ENCODE peak calls at places on chromosomes 4 and X, in four cellular contexts. One of them, this sample, is unnamed.

GRCh38 chrX:72738396-72738795 is 24.3 kb upstream of the PHKA1 start:
- DNase-seq in pons: no peak
- DNase-seq in A549: no peak
- DNase-seq in DMS79 treated with DMSO at 0.1 percent for 48 hours: no peak
- DNase-seq in this sample: no peak

GRCh38 chr4:122826596-122827257 is at the start of gene FGF2:
- DNase-seq in pons: no peak
- DNase-seq in DMS79 treated with DMSO at 0.1 percent for 48 hours: no peak
- DNase-seq in A549: peak
- DNase-seq in this sample: peak

GRCh38 chr4:130125468-130125867 is 1029.5 kb downstream of the C4orf33 start:
- DNase-seq in DMS79 treated with DMSO at 0.1 percent for 48 hours: no peak
- DNase-seq in pons: no peak
- DNase-seq in A549: no peak
- DNase-seq in this sample: no peak

GRCh38 chr4:10096201-10096975 is 20.2 kb downstream of the WDR1 start:
- DNase-seq in pons: peak
- DNase-seq in A549: peak
- DNase-seq in DMS79 treated with DMSO at 0.1 percent for 48 hours: no peak
- DNase-seq in this sample: no peak

GRCh38 chr4:83036991-83037390 is 2.0 kb downstream of the COPS4 start:
- DNase-seq in A549: no peak
- DNase-seq in pons: no peak
- DNase-seq in DMS79 treated with DMSO at 0.1 percent for 48 hours: no peak
- DNase-seq in this sample: no peak

GRCh38 chrX:48573690-48574269 is 504 bp upstream of the RBM3 start:
- DNase-seq in A549: peak
- DNase-seq in pons: no peak
- DNase-seq in DMS79 treated with DMSO at 0.1 percent for 48 hours: peak
- DNase-seq in this sample: no peak

GRCh38 chrX:34559325-34559724 is 97.8 kb downstream of the TMEM47 start:
- DNase-seq in DMS79 treated with DMSO at 0.1 percent for 48 hours: no peak
- DNase-seq in A549: no peak
- DNase-seq in pons: no peak
- DNase-seq in this sample: no peak

GRCh38 chr4:1793496-1793840 is 375 bp downstream of the FGFR3 start:
- DNase-seq in pons: no peak
- DNase-seq in A549: peak
- DNase-seq in DMS79 treated with DMSO at 0.1 percent for 48 hours: no peak
- DNase-seq in this sample: peak

GRCh38 chrX:332496-332860 is 13.9 kb upstream of the GTPBP6 start:
- DNase-seq in DMS79 treated with DMSO at 0.1 percent for 48 hours: no peak
- DNase-seq in A549: no peak
- DNase-seq in pons: no peak
- DNase-seq in this sample: no peak

GRCh38 chrX:47143894-47144625 is 442 bp downstream of the NDUFB11 start:
- DNase-seq in A549: peak
- DNase-seq in pons: peak
- DNase-seq in DMS79 treated with DMSO at 0.1 percent for 48 hours: peak
- DNase-seq in this sample: peak

GRCh38 chr4:169009281-169010124 is 552 bp downstream of the CBR4 start:
- DNase-seq in pons: peak
- DNase-seq in DMS79 treated with DMSO at 0.1 percent for 48 hours: peak
- DNase-seq in A549: no peak
- DNase-seq in this sample: peak

GRCh38 chrX:13716905-13717304 is 17.5 kb downstream of the TRAPPC2 start:
- DNase-seq in A549: no peak
- DNase-seq in pons: no peak
- DNase-seq in DMS79 treated with DMSO at 0.1 percent for 48 hours: no peak
- DNase-seq in this sample: no peak

GRCh38 chr4:98919996-98920395 is 8.9 kb downstream of the EIF4E start:
- DNase-seq in A549: no peak
- DNase-seq in pons: no peak
- DNase-seq in DMS79 treated with DMSO at 0.1 percent for 48 hours: no peak
- DNase-seq in this sample: no peak

GRCh38 chr4:120886183-120886582 is 36.3 kb downstream of the PRDM5 start:
- DNase-seq in DMS79 treated with DMSO at 0.1 percent for 48 hours: no peak
- DNase-seq in A549: no peak
- DNase-seq in pons: no peak
- DNase-seq in this sample: no peak

GRCh38 chr4:133584714-133585113 is 435.6 kb downstream of the PCDH10 start:
- DNase-seq in A549: no peak
- DNase-seq in pons: no peak
- DNase-seq in DMS79 treated with DMSO at 0.1 percent for 48 hours: no peak
- DNase-seq in this sample: no peak

GRCh38 chr4:24473309-24473721 is 111.0 kb downstream of the DHX15 start:
- DNase-seq in DMS79 treated with DMSO at 0.1 percent for 48 hours: peak
- DNase-seq in A549: no peak
- DNase-seq in pons: peak
- DNase-seq in this sample: peak

GRCh38 chr4:158112612-158113011 is 60.2 kb downstream of the GASK1B start:
- DNase-seq in pons: no peak
- DNase-seq in A549: no peak
- DNase-seq in DMS79 treated with DMSO at 0.1 percent for 48 hours: no peak
- DNase-seq in this sample: no peak

GRCh38 chr4:181952478-181952877 is 290.7 kb upstream of the TENM3 start:
- DNase-seq in pons: no peak
- DNase-seq in DMS79 treated with DMSO at 0.1 percent for 48 hours: no peak
- DNase-seq in A549: peak
- DNase-seq in this sample: peak

GRCh38 chr4:173181769-173182374 is 13.3 kb downstream of the GALNT7 start:
- DNase-seq in A549: no peak
- DNase-seq in pons: no peak
- DNase-seq in DMS79 treated with DMSO at 0.1 percent for 48 hours: no peak
- DNase-seq in this sample: no peak

GRCh38 chr4:3276961-3277360 is 15.9 kb upstream of the RGS12 start:
- DNase-seq in pons: peak
- DNase-seq in A549: no peak
- DNase-seq in DMS79 treated with DMSO at 0.1 percent for 48 hours: no peak
- DNase-seq in this sample: no peak

GRCh38 chrX:74922922-74923321 is 2.3 kb downstream of the NEXMIF start:
- DNase-seq in A549: no peak
- DNase-seq in pons: peak
- DNase-seq in DMS79 treated with DMSO at 0.1 percent for 48 hours: peak
- DNase-seq in this sample: no peak

GRCh38 chr4:154433543-154433942 is 58.1 kb downstream of the DCHS2 start:
- DNase-seq in DMS79 treated with DMSO at 0.1 percent for 48 hours: no peak
- DNase-seq in A549: no peak
- DNase-seq in pons: no peak
- DNase-seq in this sample: no peak

GRCh38 chr4:105560488-105560887 is 8.1 kb downstream of the ARHGEF38 start:
- DNase-seq in pons: no peak
- DNase-seq in A549: no peak
- DNase-seq in DMS79 treated with DMSO at 0.1 percent for 48 hours: no peak
- DNase-seq in this sample: no peak

GRCh38 chrX:136272325-136272724 is 21.1 kb upstream of the MAP7D3 start:
- DNase-seq in pons: no peak
- DNase-seq in DMS79 treated with DMSO at 0.1 percent for 48 hours: no peak
- DNase-seq in A549: no peak
- DNase-seq in this sample: no peak

GRCh38 chr4:90099795-90100194 is 27.4 kb upstream of the CCSER1 start:
- DNase-seq in DMS79 treated with DMSO at 0.1 percent for 48 hours: no peak
- DNase-seq in pons: no peak
- DNase-seq in A549: no peak
- DNase-seq in this sample: no peak

GRCh38 chrX:150291014-150291413 is 72.1 kb upstream of the MAMLD1 start:
- DNase-seq in pons: peak
- DNase-seq in DMS79 treated with DMSO at 0.1 percent for 48 hours: no peak
- DNase-seq in A549: no peak
- DNase-seq in this sample: no peak

GRCh38 chr4:676871-677235 is 2.5 kb downstream of the MYL5 start:
- DNase-seq in DMS79 treated with DMSO at 0.1 percent for 48 hours: no peak
- DNase-seq in pons: no peak
- DNase-seq in A549: no peak
- DNase-seq in this sample: no peak

GRCh38 chrX:133776072-133776471 is 209.3 kb downstream of the GPC3 start:
- DNase-seq in DMS79 treated with DMSO at 0.1 percent for 48 hours: no peak
- DNase-seq in A549: no peak
- DNase-seq in pons: peak
- DNase-seq in this sample: no peak

GRCh38 chrX:17655232-17656034 is 81.9 kb upstream of the SCML1 start:
- DNase-seq in A549: no peak
- DNase-seq in DMS79 treated with DMSO at 0.1 percent for 48 hours: no peak
- DNase-seq in pons: no peak
- DNase-seq in this sample: no peak

GRCh38 chr4:73979407-73979806 is 2.4 kb downstream of the PF4 start:
- DNase-seq in pons: no peak
- DNase-seq in DMS79 treated with DMSO at 0.1 percent for 48 hours: no peak
- DNase-seq in A549: no peak
- DNase-seq in this sample: no peak